ENCODE peak calls at places on chromosomes 3 and 15, in eight cellular contexts. One of them, this sample, is unnamed. For H3K27me3, the result is how much of the 10 kb centered on the place peaks cover.

GRCh38 chr3:196463478-196463756 is 31.2 kb upstream of the UBXN7 start:
- DNase-seq in CD4-positive, alpha-beta memory T cell: no peak
- DNase-seq in colonic mucosa: no peak
- DNase-seq in DND-41: no peak
- DNase-seq in suprapubic skin: no peak
- DNase-seq in psoas muscle: no peak
- DNase-seq in right cardiac atrium: no peak
- DNase-seq in heart left ventricle: no peak
- DNase-seq in this sample: no peak

GRCh38 chr15:62779041-62779810 is 263.3 kb upstream of the TPM1 start:
- DNase-seq in psoas muscle: no peak
- DNase-seq in colonic mucosa: no peak
- DNase-seq in suprapubic skin: no peak
- DNase-seq in heart left ventricle: peak
- DNase-seq in DND-41: no peak
- DNase-seq in CD4-positive, alpha-beta memory T cell: no peak
- DNase-seq in right cardiac atrium: no peak
- DNase-seq in this sample: no peak

GRCh38 chr3:99321261-99321660 is 317.1 kb upstream of the COL8A1 start:
- DNase-seq in suprapubic skin: no peak
- DNase-seq in CD4-positive, alpha-beta memory T cell: no peak
- DNase-seq in colonic mucosa: no peak
- DNase-seq in DND-41: no peak
- DNase-seq in right cardiac atrium: no peak
- DNase-seq in heart left ventricle: no peak
- DNase-seq in psoas muscle: no peak
- DNase-seq in this sample: no peak

GRCh38 chr3:113649169-113649833 is 47.1 kb downstream of the USF3 start:
- DNase-seq in heart left ventricle: no peak
- DNase-seq in colonic mucosa: no peak
- DNase-seq in psoas muscle: no peak
- DNase-seq in suprapubic skin: no peak
- DNase-seq in DND-41: no peak
- DNase-seq in right cardiac atrium: no peak
- DNase-seq in CD4-positive, alpha-beta memory T cell: no peak
- DNase-seq in this sample: no peak

GRCh38 chr3:184351511-184352148 is 9.8 kb downstream of the CLCN2 start:
- DNase-seq in colonic mucosa: no peak
- DNase-seq in right cardiac atrium: peak
- DNase-seq in heart left ventricle: no peak
- DNase-seq in psoas muscle: peak
- DNase-seq in DND-41: no peak
- DNase-seq in suprapubic skin: no peak
- DNase-seq in CD4-positive, alpha-beta memory T cell: no peak
- DNase-seq in this sample: no peak

GRCh38 chr3:111592941-111593340 is 2.2 kb downstream of the ZBED2 start:
- DNase-seq in colonic mucosa: no peak
- DNase-seq in DND-41: no peak
- DNase-seq in right cardiac atrium: no peak
- DNase-seq in psoas muscle: no peak
- DNase-seq in heart left ventricle: no peak
- DNase-seq in CD4-positive, alpha-beta memory T cell: no peak
- DNase-seq in suprapubic skin: no peak
- DNase-seq in this sample: no peak

GRCh38 chr15:76342046-76342381 is 5.4 kb downstream of the ISL2 start:
- DNase-seq in suprapubic skin: no peak
- DNase-seq in colonic mucosa: no peak
- DNase-seq in heart left ventricle: no peak
- DNase-seq in DND-41: no peak
- DNase-seq in right cardiac atrium: no peak
- DNase-seq in CD4-positive, alpha-beta memory T cell: no peak
- DNase-seq in psoas muscle: no peak
- DNase-seq in this sample: no peak

GRCh38 chr3:55721716-55722484 is 234.8 kb upstream of the WNT5A start:
- DNase-seq in right cardiac atrium: peak
- DNase-seq in heart left ventricle: no peak
- DNase-seq in DND-41: no peak
- DNase-seq in CD4-positive, alpha-beta memory T cell: no peak
- DNase-seq in colonic mucosa: peak
- DNase-seq in suprapubic skin: no peak
- DNase-seq in psoas muscle: peak
- DNase-seq in this sample: no peak

GRCh38 chr3:151082880-151083838 is 2.3 kb upstream of the MED12L start:
- DNase-seq in CD4-positive, alpha-beta memory T cell: no peak
- DNase-seq in colonic mucosa: no peak
- DNase-seq in heart left ventricle: no peak
- DNase-seq in suprapubic skin: no peak
- DNase-seq in psoas muscle: no peak
- DNase-seq in right cardiac atrium: no peak
- DNase-seq in DND-41: no peak
- DNase-seq in this sample: no peak

GRCh38 chr15:40282144-40282869 is 557 bp downstream of the ANKRD63 start:
- DNase-seq in right cardiac atrium: peak
- DNase-seq in DND-41: no peak
- DNase-seq in psoas muscle: peak
- DNase-seq in heart left ventricle: peak
- DNase-seq in CD4-positive, alpha-beta memory T cell: peak
- DNase-seq in colonic mucosa: peak
- DNase-seq in suprapubic skin: no peak
- DNase-seq in this sample: peak

GRCh38 chr3:108736821-108737220 is 20.4 kb downstream of the RETNLB start:
- DNase-seq in right cardiac atrium: no peak
- DNase-seq in suprapubic skin: no peak
- DNase-seq in heart left ventricle: no peak
- DNase-seq in colonic mucosa: no peak
- DNase-seq in DND-41: no peak
- DNase-seq in CD4-positive, alpha-beta memory T cell: no peak
- DNase-seq in psoas muscle: no peak
- DNase-seq in this sample: no peak

GRCh38 chr3:16309558-16309957 is 44.5 kb downstream of the OXNAD1 start:
- DNase-seq in right cardiac atrium: no peak
- DNase-seq in psoas muscle: no peak
- DNase-seq in suprapubic skin: no peak
- DNase-seq in DND-41: peak
- DNase-seq in colonic mucosa: peak
- DNase-seq in CD4-positive, alpha-beta memory T cell: peak
- DNase-seq in heart left ventricle: no peak
- DNase-seq in this sample: peak

GRCh38 chr3:171309906-171310359 is 150.3 kb downstream of the TNIK start:
- DNase-seq in heart left ventricle: no peak
- DNase-seq in suprapubic skin: no peak
- DNase-seq in psoas muscle: no peak
- DNase-seq in DND-41: no peak
- DNase-seq in colonic mucosa: no peak
- DNase-seq in CD4-positive, alpha-beta memory T cell: no peak
- DNase-seq in right cardiac atrium: no peak
- DNase-seq in this sample: no peak

GRCh38 chr15:77654975-77655374 is 22.3 kb upstream of the LINGO1 start:
- DNase-seq in psoas muscle: no peak
- DNase-seq in DND-41: peak
- DNase-seq in right cardiac atrium: no peak
- DNase-seq in CD4-positive, alpha-beta memory T cell: no peak
- DNase-seq in colonic mucosa: peak
- DNase-seq in suprapubic skin: no peak
- DNase-seq in heart left ventricle: no peak
- DNase-seq in this sample: no peak

GRCh38 chr3:188468672-188469071 is 314.7 kb downstream of the LPP start:
- DNase-seq in suprapubic skin: peak
- DNase-seq in colonic mucosa: no peak
- DNase-seq in right cardiac atrium: peak
- DNase-seq in psoas muscle: peak
- DNase-seq in heart left ventricle: peak
- DNase-seq in DND-41: no peak
- DNase-seq in CD4-positive, alpha-beta memory T cell: no peak
- DNase-seq in this sample: no peak

GRCh38 chr3:33377931-33378330 is 62.3 kb downstream of the UBP1 start:
- DNase-seq in colonic mucosa: no peak
- DNase-seq in right cardiac atrium: no peak
- DNase-seq in heart left ventricle: no peak
- DNase-seq in CD4-positive, alpha-beta memory T cell: no peak
- DNase-seq in suprapubic skin: no peak
- DNase-seq in DND-41: no peak
- DNase-seq in psoas muscle: no peak
- DNase-seq in this sample: no peak

GRCh38 chr15:40103864-40104271 is 4.8 kb downstream of the BMF start:
- DNase-seq in CD4-positive, alpha-beta memory T cell: no peak
- DNase-seq in heart left ventricle: no peak
- DNase-seq in colonic mucosa: no peak
- DNase-seq in right cardiac atrium: peak
- DNase-seq in DND-41: no peak
- DNase-seq in psoas muscle: no peak
- DNase-seq in suprapubic skin: peak
- DNase-seq in this sample: no peak

GRCh38 chr3:11567516-11568467 is 75.9 kb downstream of the VGLL4 start:
- DNase-seq in suprapubic skin: peak
- DNase-seq in CD4-positive, alpha-beta memory T cell: no peak
- DNase-seq in psoas muscle: peak
- DNase-seq in heart left ventricle: no peak
- DNase-seq in colonic mucosa: no peak
- DNase-seq in DND-41: no peak
- DNase-seq in right cardiac atrium: peak
- DNase-seq in this sample: no peak
- H3K27ac ChIP-seq in suprapubic skin: peak
- H3K27ac ChIP-seq in CD4-positive, alpha-beta memory T cell: no peak
- H3K27ac ChIP-seq in psoas muscle: peak
- H3K27ac ChIP-seq in heart left ventricle: peak
- H3K27ac ChIP-seq in colonic mucosa: peak
- H3K27ac ChIP-seq in DND-41: no peak
- H3K27ac ChIP-seq in right cardiac atrium: peak
- H3K27ac ChIP-seq in this sample: no peak

GRCh38 chr15:68469162-68470048 is 37.4 kb upstream of the ITGA11 start:
- DNase-seq in DND-41: no peak
- DNase-seq in colonic mucosa: no peak
- DNase-seq in psoas muscle: no peak
- DNase-seq in CD4-positive, alpha-beta memory T cell: no peak
- DNase-seq in right cardiac atrium: no peak
- DNase-seq in heart left ventricle: no peak
- DNase-seq in suprapubic skin: no peak
- DNase-seq in this sample: no peak
- H3K27me3 ChIP-seq in DND-41: under half
- H3K27me3 ChIP-seq in colonic mucosa: under half
- H3K27me3 ChIP-seq in psoas muscle: under half
- H3K27me3 ChIP-seq in CD4-positive, alpha-beta memory T cell: under half
- H3K27me3 ChIP-seq in right cardiac atrium: under half
- H3K27me3 ChIP-seq in heart left ventricle: under half
- H3K27me3 ChIP-seq in suprapubic skin: under half
- H3K27me3 ChIP-seq in this sample: under half

GRCh38 chr15:59251001-59251845 is 44.6 kb downstream of the LDHAL6B start:
- DNase-seq in heart left ventricle: no peak
- DNase-seq in CD4-positive, alpha-beta memory T cell: no peak
- DNase-seq in psoas muscle: no peak
- DNase-seq in DND-41: no peak
- DNase-seq in right cardiac atrium: no peak
- DNase-seq in colonic mucosa: no peak
- DNase-seq in suprapubic skin: no peak
- DNase-seq in this sample: no peak
- H3K4me3 ChIP-seq in heart left ventricle: no peak
- H3K4me3 ChIP-seq in CD4-positive, alpha-beta memory T cell: no peak
- H3K4me3 ChIP-seq in psoas muscle: no peak
- H3K4me3 ChIP-seq in DND-41: no peak
- H3K4me3 ChIP-seq in right cardiac atrium: no peak
- H3K4me3 ChIP-seq in colonic mucosa: no peak
- H3K4me3 ChIP-seq in suprapubic skin: no peak
- H3K4me3 ChIP-seq in this sample: no peak

GRCh38 chr3:50616003-50616769 is 765 bp upstream of the MAPKAPK3 start:
- DNase-seq in heart left ventricle: peak
- DNase-seq in colonic mucosa: peak
- DNase-seq in CD4-positive, alpha-beta memory T cell: peak
- DNase-seq in right cardiac atrium: peak
- DNase-seq in psoas muscle: peak
- DNase-seq in suprapubic skin: peak
- DNase-seq in DND-41: peak
- DNase-seq in this sample: peak
- H3K27ac ChIP-seq in heart left ventricle: peak
- H3K27ac ChIP-seq in colonic mucosa: peak
- H3K27ac ChIP-seq in CD4-positive, alpha-beta memory T cell: peak
- H3K27ac ChIP-seq in right cardiac atrium: peak
- H3K27ac ChIP-seq in psoas muscle: peak
- H3K27ac ChIP-seq in suprapubic skin: peak
- H3K27ac ChIP-seq in DND-41: peak
- H3K27ac ChIP-seq in this sample: peak

DNA sequence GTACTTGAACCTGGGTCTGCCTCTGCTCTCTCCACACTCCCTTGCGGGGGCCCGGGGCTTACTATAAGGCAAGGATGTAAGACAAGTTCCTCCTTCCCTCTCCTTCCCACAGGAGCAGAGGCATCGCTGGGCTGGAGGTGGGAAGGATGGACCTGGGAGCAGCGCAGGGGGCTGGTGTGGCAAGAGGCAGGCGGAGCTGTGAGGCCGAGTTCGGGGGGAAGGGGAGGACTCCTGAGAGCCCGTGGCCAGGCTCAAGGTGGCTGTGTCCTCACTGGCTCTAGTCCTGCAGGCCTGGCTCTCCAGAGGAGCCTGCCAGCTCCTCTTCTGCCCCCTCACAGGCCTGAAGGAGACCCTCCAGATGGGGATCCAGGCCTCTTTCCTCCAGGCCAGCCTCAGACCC is 1.0 kb upstream of the NR2E3 start:
- DNase-seq in psoas muscle: no peak
- DNase-seq in suprapubic skin: no peak
- DNase-seq in colonic mucosa: no peak
- DNase-seq in DND-41: no peak
- DNase-seq in right cardiac atrium: no peak
- DNase-seq in CD4-positive, alpha-beta memory T cell: no peak
- DNase-seq in heart left ventricle: no peak
- DNase-seq in this sample: no peak
- H3K27me3 ChIP-seq in psoas muscle: under half
- H3K27me3 ChIP-seq in suprapubic skin: under half
- H3K27me3 ChIP-seq in colonic mucosa: under half
- H3K27me3 ChIP-seq in DND-41: under half
- H3K27me3 ChIP-seq in right cardiac atrium: under half
- H3K27me3 ChIP-seq in CD4-positive, alpha-beta memory T cell: under half
- H3K27me3 ChIP-seq in heart left ventricle: under half
- H3K27me3 ChIP-seq in this sample: under half

GRCh38 chr3:65400893-65401292 is 637.8 kb downstream of the MAGI1 start:
- DNase-seq in DND-41: no peak
- DNase-seq in suprapubic skin: no peak
- DNase-seq in CD4-positive, alpha-beta memory T cell: no peak
- DNase-seq in colonic mucosa: no peak
- DNase-seq in right cardiac atrium: no peak
- DNase-seq in heart left ventricle: no peak
- DNase-seq in psoas muscle: no peak
- DNase-seq in this sample: no peak
- H3K4me3 ChIP-seq in DND-41: no peak
- H3K4me3 ChIP-seq in suprapubic skin: no peak
- H3K4me3 ChIP-seq in CD4-positive, alpha-beta memory T cell: no peak
- H3K4me3 ChIP-seq in colonic mucosa: no peak
- H3K4me3 ChIP-seq in right cardiac atrium: peak
- H3K4me3 ChIP-seq in heart left ventricle: no peak
- H3K4me3 ChIP-seq in psoas muscle: no peak
- H3K4me3 ChIP-seq in this sample: no peak